ENCODE peak calls at places on chromosomes 16 and 17, in five cellular contexts. X is H1, D is H9, L is mesenchymal stem cell, A is neuronal stem cell. R is an unnamed sample.

GRCh38 chr17:8123695-8124349 is at the start of gene HES7:
- DNase-seq in X (no peak), D (peak), L (peak), A (peak), R (no peak)

GRCh38 chr17:63512388-63512787 is 10.8 kb upstream of the KCNH6 start:
- DNase-seq in X (no peak), D (no peak), L (no peak), A (no peak), R (no peak)

GRCh38 chr16:66660422-66661209 is 35.9 kb downstream of the CMTM4 start:
- DNase-seq in X (no peak), D (no peak), L (peak), A (peak), R (peak)

GRCh38 chr17:51164911-51165679 is 1.1 kb upstream of the NME2 start:
- DNase-seq in X (no peak), D (peak), L (no peak), A (no peak), R (no peak)

GRCh38 chr16:18003033-18003432 is 333.5 kb downstream of the NPIPA8 start:
- DNase-seq in X (no peak), D (no peak), L (no peak), A (no peak), R (no peak)

GRCh38 chr17:18101828-18102227 is 6.7 kb upstream of the MYO15A start:
- DNase-seq in X (no peak), D (no peak), L (no peak), A (no peak), R (no peak)

GRCh38 chr16:1538804-1539520 is 5.5 kb downstream of the TMEM204 start:
- DNase-seq in X (no peak), D (peak), L (no peak), A (no peak), R (no peak)

GRCh38 chr17:9330903-9331272 is 244.7 kb downstream of the STX8 start:
- DNase-seq in X (no peak), D (no peak), L (no peak), A (no peak), R (no peak)

GRCh38 chr16:63998-64913 is 8.2 kb downstream of the RHBDF1 start:
- DNase-seq in X (no peak), D (no peak), L (no peak), A (no peak), R (no peak)

GRCh38 chr17:70365098-70365583 is 195.8 kb downstream of the KCNJ2 start:
- DNase-seq in X (no peak), D (no peak), L (peak), A (no peak), R (peak)

GRCh38 chr16:10971560-10971961 is 27.2 kb downstream of the CLEC16A start:
- DNase-seq in X (no peak), D (peak), L (peak), A (peak), R (peak)

GRCh38 chr17:59838196-59838911 is 54.4 kb downstream of the TUBD1 start:
- DNase-seq in X (no peak), D (no peak), L (no peak), A (no peak), R (no peak)

GRCh38 chr16:86213427-86214205 is 296.7 kb upstream of the FOXF1 start:
- DNase-seq in X (no peak), D (no peak), L (no peak), A (no peak), R (no peak)

GRCh38 chr17:50195196-50195865 is 6.1 kb downstream of the COL1A1 start:
- DNase-seq in X (no peak), D (no peak), L (peak), A (no peak), R (no peak)

GRCh38 chr16:66070140-66070887 is 296.2 kb upstream of the CDH5 start:
- DNase-seq in X (no peak), D (no peak), L (peak), A (no peak), R (no peak)

GRCh38 chr17:35726609-35727460 is 4.6 kb upstream of the RASL10B start:
- DNase-seq in X (no peak), D (peak), L (peak), A (no peak), R (peak)

GRCh38 chr17:19002805-19003542 is 1.6 kb downstream of the FAM83G start:
- DNase-seq in X (no peak), D (no peak), L (peak), A (no peak), R (no peak)

GRCh38 chr17:3970668-3971067 is 6.4 kb upstream of the ATP2A3 start:
- DNase-seq in X (no peak), D (no peak), L (no peak), A (no peak), R (no peak)

GRCh38 chr17:80000955-80001354 is 34.7 kb downstream of the TBC1D16 start:
- DNase-seq in X (no peak), D (no peak), L (no peak), A (no peak), R (no peak)

GRCh38 chr16:15507299-15507958 is 73.0 kb downstream of the BMERB1 start:
- DNase-seq in X (no peak), D (no peak), L (peak), A (no peak), R (no peak)

GRCh38 chr16:12573730-12574383 is 229.8 kb downstream of the CPPED1 start:
- DNase-seq in X (peak), D (peak), L (peak), A (peak), R (peak)

GRCh38 chr16:11796227-11797165 is 562 bp downstream of the ZC3H7A start:
- DNase-seq in X (no peak), D (peak), L (peak), A (no peak), R (peak)

GRCh38 chr16:24855678-24856077 is 9.9 kb downstream of the SLC5A11 start:
- DNase-seq in X (no peak), D (no peak), L (no peak), A (no peak), R (no peak)

GRCh38 chr17:2689411-2690164 is 22.0 kb downstream of the CLUH start:
- DNase-seq in X (no peak), D (peak), L (no peak), A (no peak), R (no peak)

GRCh38 chr17:17269926-17270773 is 10.9 kb downstream of the COPS3 start:
- DNase-seq in X (no peak), D (peak), L (peak), A (no peak), R (no peak)

GRCh38 chr17:31466096-31466495 is 74.6 kb downstream of the RAB11FIP4 start:
- DNase-seq in X (no peak), D (no peak), L (no peak), A (no peak), R (no peak)
- H2BK12ac ChIP-seq in X (no peak), D (no peak), L (no peak), A (no peak), R (no peak)

GRCh38 chr17:13599168-13599577 is 2.6 kb downstream of the HS3ST3A1 start:
- DNase-seq in X (no peak), D (no peak), L (no peak), A (no peak), R (no peak)

GRCh38 chr17:13600475-13601316 is 1.0 kb downstream of the HS3ST3A1 start:
- DNase-seq in X (no peak), D (peak), L (peak), A (peak), R (peak)

GRCh38 chr17:13599808-13600398 is 1.8 kb downstream of the HS3ST3A1 start:
- DNase-seq in X (no peak), D (no peak), L (peak), A (no peak), R (no peak)

GRCh38 chr17:13597723-13598347 is 3.9 kb downstream of the HS3ST3A1 start:
- DNase-seq in X (no peak), D (no peak), L (peak), A (no peak), R (peak)

GRCh38 chr17:13598353-13599167 is 3.2 kb downstream of the HS3ST3A1 start:
- DNase-seq in X (no peak), D (no peak), L (peak), A (no peak), R (no peak)
- H2BK12ac ChIP-seq in X (no peak), D (no peak), L (no peak), A (no peak), R (no peak)

GRCh38 chr17:27690882-27691281 is 59.9 kb downstream of the LGALS9 start:
- DNase-seq in X (no peak), D (no peak), L (no peak), A (no peak), R (peak)
- H2BK12ac ChIP-seq in X (no peak), D (no peak), L (no peak), A (no peak), R (no peak)

GRCh38 chr16:29876578-29877249 is 13.7 kb upstream of the CDIPT start:
- DNase-seq in X (no peak), D (no peak), L (no peak), A (no peak), R (no peak)

GRCh38 chr16:29877266-29877961 is 14.4 kb upstream of the CDIPT start:
- DNase-seq in X (peak), D (peak), L (peak), A (peak), R (peak)

GRCh38 chr16:29873319-29873718 is 10.3 kb upstream of the CDIPT start:
- DNase-seq in X (no peak), D (no peak), L (no peak), A (no peak), R (no peak)

GRCh38 chr16:29875206-29875605 is 12.2 kb upstream of the CDIPT start:
- DNase-seq in X (no peak), D (no peak), L (no peak), A (no peak), R (no peak)

GRCh38 chr16:29876186-29876577 is 13.2 kb upstream of the CDIPT start:
- DNase-seq in X (peak), D (peak), L (no peak), A (no peak), R (no peak)
- H2BK12ac ChIP-seq in X (no peak), D (no peak), L (no peak), A (no peak), R (no peak)

GRCh38 chr16:59645194-59645593 is 911.1 kb upstream of the GOT2 start:
- DNase-seq in X (no peak), D (no peak), L (no peak), A (no peak), R (no peak)
- H2BK12ac ChIP-seq in X (no peak), D (no peak), L (no peak), A (no peak), R (no peak)

DNA sequence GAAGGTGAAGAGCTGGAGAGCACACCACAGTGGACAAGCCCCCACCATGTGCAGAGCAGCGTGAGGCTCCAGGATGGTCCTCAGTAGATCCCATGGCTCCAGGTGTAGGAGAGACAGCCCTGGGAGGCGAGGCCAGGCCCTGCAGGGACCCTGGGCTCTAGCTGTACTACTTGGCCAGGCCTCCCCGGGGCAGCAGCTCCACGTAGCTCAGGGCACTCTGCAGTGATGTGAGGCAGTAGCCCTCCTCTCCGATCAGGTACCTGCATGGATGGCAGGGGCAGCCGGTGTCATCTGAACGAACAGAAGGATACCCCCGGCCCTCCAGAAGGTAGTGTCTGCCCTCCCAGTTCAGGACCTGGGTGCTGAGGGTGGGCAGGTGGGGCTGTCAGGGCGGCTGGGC is 6.2 kb upstream of the SPATA2L start:
- DNase-seq in X (no peak), D (no peak), L (no peak), A (no peak), R (no peak)
- H2BK12ac ChIP-seq in X (peak), D (no peak), L (no peak), A (peak), R (no peak)